ENCODE peak calls at places on chromosome 14, in five cellular contexts. One of them, this sample, is unnamed.

GRCh38 chr14:77707724-77708408 is at the start of the genes ALKBH1 and SLIRP:
- DNase-seq in KG1: peak
- DNase-seq in nephron progenitor cell: peak
- DNase-seq in GM10248: peak
- DNase-seq in anterior cingulate cortex: no peak
- DNase-seq in this sample: peak

GRCh38 chr14:103879570-103880333 is 32.4 kb upstream of the PPP1R13B start:
- DNase-seq in KG1: no peak
- DNase-seq in nephron progenitor cell: peak
- DNase-seq in GM10248: no peak
- DNase-seq in anterior cingulate cortex: no peak
- DNase-seq in this sample: peak

GRCh38 chr14:92702441-92702918 is 45.9 kb downstream of the LGMN start:
- DNase-seq in KG1: no peak
- DNase-seq in nephron progenitor cell: no peak
- DNase-seq in GM10248: no peak
- DNase-seq in anterior cingulate cortex: no peak
- DNase-seq in this sample: no peak

GRCh38 chr14:100802179-100802578 is 23.7 kb upstream of the MEG3 start:
- DNase-seq in KG1: no peak
- DNase-seq in nephron progenitor cell: no peak
- DNase-seq in GM10248: no peak
- DNase-seq in anterior cingulate cortex: no peak
- DNase-seq in this sample: no peak

GRCh38 chr14:104675447-104675846 is 14.0 kb upstream of the INF2 start:
- DNase-seq in KG1: no peak
- DNase-seq in nephron progenitor cell: no peak
- DNase-seq in GM10248: no peak
- DNase-seq in anterior cingulate cortex: no peak
- DNase-seq in this sample: no peak

GRCh38 chr14:87196436-87196835 is 796.5 kb downstream of the GALC start:
- DNase-seq in KG1: no peak
- DNase-seq in nephron progenitor cell: no peak
- DNase-seq in GM10248: no peak
- DNase-seq in anterior cingulate cortex: no peak
- DNase-seq in this sample: no peak

GRCh38 chr14:34593740-34594375 is 36.1 kb downstream of the SNX6 start:
- DNase-seq in KG1: no peak
- DNase-seq in nephron progenitor cell: no peak
- DNase-seq in GM10248: no peak
- DNase-seq in anterior cingulate cortex: no peak
- DNase-seq in this sample: no peak

GRCh38 chr14:89650077-89650978 is 233.3 kb upstream of the FOXN3 start:
- DNase-seq in KG1: no peak
- DNase-seq in nephron progenitor cell: no peak
- DNase-seq in GM10248: no peak
- DNase-seq in anterior cingulate cortex: no peak
- DNase-seq in this sample: no peak

GRCh38 chr14:104749958-104750529 is 2.9 kb upstream of the SIVA1 start:
- DNase-seq in KG1: no peak
- DNase-seq in nephron progenitor cell: no peak
- DNase-seq in GM10248: no peak
- DNase-seq in anterior cingulate cortex: no peak
- DNase-seq in this sample: no peak

GRCh38 chr14:77103475-77103874 is 5.4 kb downstream of the CIPC start:
- DNase-seq in KG1: no peak
- DNase-seq in nephron progenitor cell: no peak
- DNase-seq in GM10248: no peak
- DNase-seq in anterior cingulate cortex: no peak
- DNase-seq in this sample: no peak

This sample was measured in endothelial cell.